ENCODE peak calls at places on chromosomes 2 and 18, in four cellular contexts. S is HFFc6; O is A549; U is activated CD4-positive, alpha-beta T cell treated with anti-CD3 and anti-CD28 coated beads, Interleukin-2, amount 50 U/mL, for 1 hour. H is an unnamed sample.

GRCh38 chr2:25383806-25384205 is 42.1 kb upstream of the DNMT3A start:
- DNase-seq in U (no peak), O (no peak), S (no peak), H (no peak)

GRCh38 chr2:36044389-36044788 is 311.2 kb upstream of the CRIM1 start:
- DNase-seq in O (no peak), S (no peak), U (no peak), H (no peak)

GRCh38 chr2:103435010-103435409 is 673.2 kb downstream of the TMEM182 start:
- DNase-seq in O (no peak), S (no peak), U (no peak), H (no peak)

GRCh38 chr2:158665536-158666302 is 129.4 kb upstream of the DAPL1 start:
- DNase-seq in U (no peak), S (peak), O (no peak), H (peak)

GRCh38 chr18:76875390-76876330 is 53.3 kb downstream of the ZNF236 start:
- DNase-seq in O (peak), U (peak), S (no peak), H (peak)

GRCh38 chr2:26068602-26069298 is 34.9 kb downstream of the RAB10 start:
- DNase-seq in O (peak), U (no peak), S (peak), H (no peak)

GRCh38 chr2:68362069-68362468 is 3.0 kb upstream of the PLEK start:
- DNase-seq in O (peak), S (peak), U (peak), H (peak)

GRCh38 chr2:20722592-20722991 is 55.6 kb downstream of the GDF7 start:
- DNase-seq in O (no peak), U (no peak), S (no peak), H (no peak)

GRCh38 chr2:163667064-163667887 is 68.5 kb downstream of the FIGN start:
- DNase-seq in O (peak), U (no peak), S (peak), H (peak)